ENCODE peak calls at places on chromosomes 1 and 21, in six cellular contexts. X, T, H, M, I and E are unnamed samples.
A peak's percentile ranks its signal among the peaks of the same experiment; 100 is the strongest.

GRCh38 chr1:208256556-208256955 is 12.4 kb upstream of the PLXNA2 start:
- DNase-seq in I (no peak), H (no peak), X (no peak), M (no peak), T (no peak), E (no peak)

GRCh38 chr1:35883681-35884155 is 709 bp downstream of the AGO1 start:
- DNase-seq in I (peak; percentile 75), T (peak; percentile 49), X (no peak), H (no peak), M (peak; percentile 16), E (peak; percentile 62)

GRCh38 chr1:160637821-160638539 is 8.9 kb downstream of the SLAMF1 start:
- DNase-seq in M (no peak), I (no peak), T (no peak), X (no peak), H (no peak), E (no peak)

GRCh38 chr1:10516925-10517676 is 42.4 kb downstream of the PEX14 start:
- DNase-seq in I (no peak), M (no peak), T (no peak), H (no peak), X (no peak), E (no peak)

GRCh38 chr1:245483247-245483646 is 328.5 kb downstream of the KIF26B start:
- DNase-seq in H (no peak), T (no peak), I (no peak), X (no peak), M (no peak), E (no peak)

GRCh38 chr1:198465201-198466144 is 75.0 kb downstream of the ATP6V1G3 start:
- DNase-seq in X (no peak), H (no peak), M (peak; percentile 46), T (no peak), I (no peak), E (no peak)

GRCh38 chr1:206506803-206507394 is 432 bp upstream of the RASSF5 start:
- DNase-seq in X (no peak), M (no peak), I (no peak), T (no peak), H (no peak), E (no peak)

GRCh38 chr1:35725591-35725990 is 6.9 kb upstream of the C1orf216 start:
- DNase-seq in M (no peak), X (no peak), T (no peak), H (no peak), I (no peak), E (no peak)

GRCh38 chr1:212225416-212225815 is 59.8 kb upstream of the PPP2R5A start:
- DNase-seq in X (no peak), M (no peak), H (no peak), T (no peak), I (no peak), E (no peak)

GRCh38 chr1:67647036-67647798 is 37.8 kb upstream of the GADD45A start:
- DNase-seq in T (peak; percentile 41), I (no peak), X (no peak), M (no peak), H (no peak), E (no peak)

GRCh38 chr21:35256468-35256988 is 207.4 kb upstream of the RUNX1 start:
- DNase-seq in I (peak; percentile 84), H (no peak), X (peak; percentile 64), T (peak; percentile 82), M (peak; percentile 86), E (peak; percentile 74)

GRCh38 chr1:197356723-197357533 is 88.9 kb downstream of the CRB1 start:
- DNase-seq in H (no peak), I (no peak), M (peak; percentile 67), X (no peak), T (peak; percentile 20), E (no peak)

GRCh38 chr1:246145900-246146299 is 361.2 kb downstream of the SMYD3 start:
- DNase-seq in H (no peak), I (no peak), M (no peak), T (no peak), X (no peak), E (no peak)

GRCh38 chr1:20551945-20552727 is at the start of gene FAM43B:
- DNase-seq in T (peak; percentile 86), X (no peak), I (peak; percentile 88), M (peak; percentile 62), H (no peak), E (peak; percentile 67)

GRCh38 chr1:179190861-179191260 is 38.6 kb downstream of the ABL2 start:
- DNase-seq in H (no peak), M (no peak), X (no peak), I (no peak), T (peak; percentile 50), E (no peak)

GRCh38 chr1:47224676-47225399 is 7.2 kb downstream of the TAL1 start:
- DNase-seq in H (no peak), M (no peak), I (no peak), X (no peak), T (no peak), E (peak; percentile 12)

GRCh38 chr1:163703794-163704193 is 382.0 kb downstream of the NUF2 start:
- DNase-seq in H (no peak), I (no peak), M (no peak), T (no peak), X (no peak), E (no peak)

GRCh38 chr1:1282998-1283397 is 2.8 kb downstream of the SCNN1D start:
- DNase-seq in T (no peak), I (no peak), M (no peak), H (no peak), X (no peak), E (no peak)

GRCh38 chr1:94803517-94804441 is 16.4 kb upstream of the SLC44A3 start:
- DNase-seq in X (no peak), H (no peak), I (peak; percentile 71), T (peak; percentile 47), M (no peak), E (peak; percentile 38)

GRCh38 chr1:14733053-14733778 is 134.7 kb downstream of the KAZN start:
- DNase-seq in M (no peak), I (no peak), H (peak; percentile 65), T (no peak), X (no peak), E (no peak)

GRCh38 chr1:156238248-156238647 is 3.7 kb upstream of the BGLAP start:
- DNase-seq in T (no peak), M (no peak), H (no peak), I (no peak), X (no peak), E (no peak)

GRCh38 chr1:196361112-196361714 is 247.0 kb downstream of the KCNT2 start:
- DNase-seq in X (no peak), H (no peak), T (no peak), I (no peak), M (peak; percentile 63), E (no peak)

GRCh38 chr1:201049248-201049831 is 25.8 kb upstream of the KIF21B start:
- DNase-seq in X (no peak), I (no peak), T (no peak), M (no peak), H (no peak), E (no peak)

GRCh38 chr1:151175910-151176309 is at the start of gene TMOD4:
- DNase-seq in I (no peak), X (no peak), T (no peak), H (no peak), M (peak; percentile 37), E (no peak)

GRCh38 chr1:73674945-73675561 is 522.9 kb downstream of the LRRIQ3 start:
- DNase-seq in M (peak; percentile 1), X (no peak), H (no peak), T (no peak), I (no peak), E (no peak)

GRCh38 chr1:92817986-92818764 is 13.7 kb upstream of the RPL5 start:
- DNase-seq in H (no peak), M (peak; percentile 46), I (no peak), X (no peak), T (no peak), E (no peak)
- TF ChIP-seq POLR2A in H (no peak), M (no peak), I (no peak), X (no peak), T (no peak), E (no peak)

GRCh38 chr21:46399686-46400085 is 59.0 kb upstream of the DIP2A start:
- DNase-seq in X (no peak), I (no peak), T (no peak), M (no peak), H (no peak), E (no peak)

GRCh38 chr21:46397993-46398392 is 60.7 kb upstream of the DIP2A start:
- DNase-seq in H (no peak), M (no peak), T (no peak), I (no peak), X (no peak), E (no peak)

GRCh38 chr21:46401186-46401910 is 57.3 kb upstream of the DIP2A start:
- DNase-seq in H (no peak), I (no peak), X (no peak), T (no peak), M (no peak), E (no peak)

GRCh38 chr21:46397211-46397905 is 61.3 kb upstream of the DIP2A start:
- DNase-seq in I (no peak), H (no peak), T (no peak), X (no peak), M (no peak), E (no peak)

GRCh38 chr21:46399129-46399528 is 59.6 kb upstream of the DIP2A start:
- DNase-seq in H (no peak), M (no peak), I (no peak), T (no peak), X (no peak), E (no peak)
- H3K27ac ChIP-seq in H (no peak overlapping the region), M (no peak overlapping the region), I (no peak overlapping the region), T (no peak overlapping the region), X (no peak overlapping the region), E (no peak overlapping the region)

GRCh38 chr21:46459356-46460112 is 843 bp downstream of the DIP2A start:
- DNase-seq in T (peak; percentile 53), I (peak; percentile 81), X (no peak), M (no peak), H (no peak), E (peak; percentile 54)

GRCh38 chr21:46458315-46459023 is at the start of gene DIP2A:
- DNase-seq in M (peak; percentile 95), T (peak; percentile 96), X (peak; percentile 89), I (peak; percentile 98), H (peak; percentile 85), E (peak; percentile 93)

GRCh38 chr21:46457801-46458314 is 833 bp upstream of the DIP2A start:
- DNase-seq in M (peak; percentile 30), T (peak; percentile 54), I (peak; percentile 77), H (no peak), X (no peak), E (no peak)

GRCh38 chr21:46456750-46457149 is 1.9 kb upstream of the DIP2A start:
- DNase-seq in H (no peak), I (no peak), X (no peak), M (no peak), T (no peak), E (no peak)

GRCh38 chr21:46459024-46459355 is 299 bp downstream of the DIP2A start:
- DNase-seq in H (no peak), M (no peak), X (no peak), T (no peak), I (no peak), E (no peak)
- TF ChIP-seq CTCF in H (no peak), M (no peak), X (no peak), T (no peak), I (no peak), E (no peak)

DNA sequence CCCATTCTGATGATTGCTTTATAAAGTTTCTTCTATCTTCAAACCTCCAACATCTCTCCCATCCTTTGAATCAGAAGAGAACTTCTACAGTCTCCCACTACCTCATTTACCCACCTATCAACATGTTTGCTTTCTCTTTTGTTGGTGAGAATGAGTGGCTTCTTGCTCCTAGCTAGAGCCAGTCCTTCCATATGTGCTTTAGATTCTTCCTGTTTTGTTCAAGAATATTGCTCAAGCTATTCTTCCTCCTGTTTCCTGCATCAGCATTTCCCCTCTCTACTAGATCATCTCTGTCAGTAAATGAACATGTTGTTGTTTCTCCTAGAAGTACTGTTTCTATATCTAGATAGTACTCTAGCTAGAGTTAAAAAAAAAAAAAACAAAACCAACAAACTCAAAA is 6.3 kb downstream of the ATF6 start:
- DNase-seq in I (no peak), T (no peak), M (no peak), X (no peak), H (no peak), E (no peak)
- TF ChIP-seq POLR2A in I (no peak), T (no peak), M (no peak), X (no peak), H (no peak), E (no peak)